ENCODE peak calls at places on chromosomes 4 and X, in eight cellular contexts. One of them, this sample, is unnamed.
A peak's percentile ranks its signal among the peaks of the same experiment; 100 is the strongest.

GRCh38 chr4:140755811-140756291 is 334 bp downstream of the TBC1D9 start:
- DNase-seq in glutamatergic neuron: peak; percentile 80
- DNase-seq in IMR-90: peak; percentile 46
- DNase-seq in heart left ventricle: peak; percentile 56
- DNase-seq in psoas muscle: peak; percentile 50
- DNase-seq in HL-60: peak; percentile 2
- DNase-seq in breast epithelium: peak; percentile 56
- DNase-seq in RWPE2: peak; percentile 51
- DNase-seq in this sample: peak; percentile 54

GRCh38 chr4:3219761-3220481 is 29.0 kb upstream of the MSANTD1 start:
- DNase-seq in glutamatergic neuron: no peak
- DNase-seq in IMR-90: no peak
- DNase-seq in heart left ventricle: no peak
- DNase-seq in psoas muscle: peak; percentile 2
- DNase-seq in HL-60: no peak
- DNase-seq in breast epithelium: no peak
- DNase-seq in RWPE2: peak; percentile 35
- DNase-seq in this sample: no peak

GRCh38 chrX:18422325-18422724 is 3.1 kb upstream of the CDKL5 start:
- DNase-seq in glutamatergic neuron: no peak
- DNase-seq in IMR-90: peak; percentile 94
- DNase-seq in heart left ventricle: no peak
- DNase-seq in psoas muscle: no peak
- DNase-seq in HL-60: no peak
- DNase-seq in breast epithelium: no peak
- DNase-seq in RWPE2: no peak
- DNase-seq in this sample: peak; percentile 83

GRCh38 chr4:6989331-6989923 is 53.7 kb upstream of the TADA2B start:
- DNase-seq in glutamatergic neuron: no peak
- DNase-seq in IMR-90: no peak
- DNase-seq in heart left ventricle: no peak
- DNase-seq in psoas muscle: no peak
- DNase-seq in HL-60: peak; percentile 69
- DNase-seq in breast epithelium: no peak
- DNase-seq in RWPE2: no peak
- DNase-seq in this sample: no peak

GRCh38 chr4:101242441-101242840 is 104.9 kb downstream of the PPP3CA start:
- DNase-seq in glutamatergic neuron: no peak
- DNase-seq in IMR-90: no peak
- DNase-seq in heart left ventricle: no peak
- DNase-seq in psoas muscle: no peak
- DNase-seq in HL-60: no peak
- DNase-seq in breast epithelium: no peak
- DNase-seq in RWPE2: no peak
- DNase-seq in this sample: no peak

GRCh38 chr4:163448541-163449203 is 24.9 kb downstream of the TKTL2 start:
- DNase-seq in glutamatergic neuron: no peak
- DNase-seq in IMR-90: peak; percentile 35
- DNase-seq in heart left ventricle: no peak
- DNase-seq in psoas muscle: no peak
- DNase-seq in HL-60: no peak
- DNase-seq in breast epithelium: no peak
- DNase-seq in RWPE2: no peak
- DNase-seq in this sample: peak; percentile 1

GRCh38 chrX:63506320-63506719 is 155.2 kb upstream of the SPIN4 start:
- DNase-seq in glutamatergic neuron: no peak
- DNase-seq in IMR-90: peak; percentile 56
- DNase-seq in heart left ventricle: no peak
- DNase-seq in psoas muscle: no peak
- DNase-seq in HL-60: no peak
- DNase-seq in breast epithelium: no peak
- DNase-seq in RWPE2: no peak
- DNase-seq in this sample: peak; percentile 47

GRCh38 chr4:37389967-37390580 is 145.5 kb downstream of the NWD2 start:
- DNase-seq in glutamatergic neuron: no peak
- DNase-seq in IMR-90: peak; percentile 41
- DNase-seq in heart left ventricle: no peak
- DNase-seq in psoas muscle: no peak
- DNase-seq in HL-60: peak; percentile 71
- DNase-seq in breast epithelium: no peak
- DNase-seq in RWPE2: no peak
- DNase-seq in this sample: peak; percentile 33

GRCh38 chr4:121070696-121071639 is 1.4 kb downstream of the NDNF start:
- DNase-seq in glutamatergic neuron: peak; percentile 75
- DNase-seq in IMR-90: no peak
- DNase-seq in heart left ventricle: peak; percentile 26
- DNase-seq in psoas muscle: peak; percentile 47
- DNase-seq in HL-60: peak; percentile 35
- DNase-seq in breast epithelium: no peak
- DNase-seq in RWPE2: no peak
- DNase-seq in this sample: peak; percentile 58

GRCh38 chr4:51831133-51831532 is 11.8 kb upstream of the DCUN1D4 start:
- DNase-seq in glutamatergic neuron: peak; percentile 75
- DNase-seq in IMR-90: peak; percentile 51
- DNase-seq in heart left ventricle: peak; percentile 35
- DNase-seq in psoas muscle: peak; percentile 69
- DNase-seq in HL-60: peak; percentile 58
- DNase-seq in breast epithelium: no peak
- DNase-seq in RWPE2: no peak
- DNase-seq in this sample: peak; percentile 48
- TF ChIP-seq CTCF in glutamatergic neuron: no peak
- TF ChIP-seq CTCF in IMR-90: peak; percentile 79
- TF ChIP-seq CTCF in heart left ventricle: peak; percentile 59
- TF ChIP-seq CTCF in psoas muscle: peak; percentile 84
- TF ChIP-seq CTCF in HL-60: peak; percentile 41
- TF ChIP-seq CTCF in breast epithelium: no peak
- TF ChIP-seq CTCF in RWPE2: peak; percentile 65
- TF ChIP-seq CTCF in this sample: peak; percentile 78

GRCh38 chr4:99052902-99053301 is 35.7 kb downstream of the ADH5 start:
- DNase-seq in glutamatergic neuron: no peak
- DNase-seq in IMR-90: peak; percentile 52
- DNase-seq in heart left ventricle: no peak
- DNase-seq in psoas muscle: no peak
- DNase-seq in HL-60: peak; percentile 4
- DNase-seq in breast epithelium: no peak
- DNase-seq in RWPE2: no peak
- DNase-seq in this sample: peak; percentile 20

GRCh38 chr4:99043346-99043745 is 45.2 kb downstream of the ADH5 start:
- DNase-seq in glutamatergic neuron: no peak
- DNase-seq in IMR-90: no peak
- DNase-seq in heart left ventricle: no peak
- DNase-seq in psoas muscle: no peak
- DNase-seq in HL-60: no peak
- DNase-seq in breast epithelium: no peak
- DNase-seq in RWPE2: no peak
- DNase-seq in this sample: no peak

GRCh38 chr4:99047710-99048109 is 40.9 kb downstream of the ADH5 start:
- DNase-seq in glutamatergic neuron: no peak
- DNase-seq in IMR-90: no peak
- DNase-seq in heart left ventricle: no peak
- DNase-seq in psoas muscle: no peak
- DNase-seq in HL-60: no peak
- DNase-seq in breast epithelium: no peak
- DNase-seq in RWPE2: no peak
- DNase-seq in this sample: no peak
- TF ChIP-seq CTCF in glutamatergic neuron: no peak
- TF ChIP-seq CTCF in IMR-90: no peak
- TF ChIP-seq CTCF in heart left ventricle: no peak
- TF ChIP-seq CTCF in psoas muscle: no peak
- TF ChIP-seq CTCF in HL-60: no peak
- TF ChIP-seq CTCF in breast epithelium: no peak
- TF ChIP-seq CTCF in RWPE2: no peak
- TF ChIP-seq CTCF in this sample: no peak

GRCh38 chr4:146335763-146336412 is 121.5 kb downstream of the REELD1 start:
- DNase-seq in glutamatergic neuron: no peak
- DNase-seq in IMR-90: no peak
- DNase-seq in heart left ventricle: no peak
- DNase-seq in psoas muscle: no peak
- DNase-seq in HL-60: no peak
- DNase-seq in breast epithelium: no peak
- DNase-seq in RWPE2: no peak
- DNase-seq in this sample: no peak

GRCh38 chr4:146334862-146335449 is 120.6 kb downstream of the REELD1 start:
- DNase-seq in glutamatergic neuron: no peak
- DNase-seq in IMR-90: no peak
- DNase-seq in heart left ventricle: no peak
- DNase-seq in psoas muscle: no peak
- DNase-seq in HL-60: no peak
- DNase-seq in breast epithelium: no peak
- DNase-seq in RWPE2: no peak
- DNase-seq in this sample: peak; percentile 25

GRCh38 chr4:146340798-146341197 is 126.5 kb downstream of the REELD1 start:
- DNase-seq in glutamatergic neuron: no peak
- DNase-seq in IMR-90: peak; percentile 54
- DNase-seq in heart left ventricle: no peak
- DNase-seq in psoas muscle: no peak
- DNase-seq in HL-60: no peak
- DNase-seq in breast epithelium: no peak
- DNase-seq in RWPE2: no peak
- DNase-seq in this sample: peak; percentile 30

GRCh38 chr4:146336413-146336807 is 122.1 kb downstream of the REELD1 start:
- DNase-seq in glutamatergic neuron: no peak
- DNase-seq in IMR-90: peak; percentile 71
- DNase-seq in heart left ventricle: no peak
- DNase-seq in psoas muscle: no peak
- DNase-seq in HL-60: no peak
- DNase-seq in breast epithelium: no peak
- DNase-seq in RWPE2: no peak
- DNase-seq in this sample: no peak

GRCh38 chr4:146338512-146338911 is 124.2 kb downstream of the REELD1 start:
- DNase-seq in glutamatergic neuron: no peak
- DNase-seq in IMR-90: peak; percentile 6
- DNase-seq in heart left ventricle: no peak
- DNase-seq in psoas muscle: no peak
- DNase-seq in HL-60: no peak
- DNase-seq in breast epithelium: no peak
- DNase-seq in RWPE2: no peak
- DNase-seq in this sample: peak; percentile 14
- TF ChIP-seq CTCF in glutamatergic neuron: no peak
- TF ChIP-seq CTCF in IMR-90: peak; percentile 22
- TF ChIP-seq CTCF in heart left ventricle: peak; percentile 18
- TF ChIP-seq CTCF in psoas muscle: no peak
- TF ChIP-seq CTCF in HL-60: no peak
- TF ChIP-seq CTCF in breast epithelium: no peak
- TF ChIP-seq CTCF in RWPE2: peak; percentile 19
- TF ChIP-seq CTCF in this sample: no peak

GRCh38 chr4:5341151-5341925 is 290.1 kb downstream of the STK32B start:
- DNase-seq in glutamatergic neuron: no peak
- DNase-seq in IMR-90: no peak
- DNase-seq in heart left ventricle: no peak
- DNase-seq in psoas muscle: no peak
- DNase-seq in HL-60: no peak
- DNase-seq in breast epithelium: no peak
- DNase-seq in RWPE2: no peak
- DNase-seq in this sample: peak; percentile 25

GRCh38 chr4:5338511-5338910 is 287.2 kb downstream of the STK32B start:
- DNase-seq in glutamatergic neuron: no peak
- DNase-seq in IMR-90: no peak
- DNase-seq in heart left ventricle: no peak
- DNase-seq in psoas muscle: no peak
- DNase-seq in HL-60: no peak
- DNase-seq in breast epithelium: no peak
- DNase-seq in RWPE2: no peak
- DNase-seq in this sample: peak; percentile 60
- TF ChIP-seq CTCF in glutamatergic neuron: no peak
- TF ChIP-seq CTCF in IMR-90: no peak
- TF ChIP-seq CTCF in heart left ventricle: no peak
- TF ChIP-seq CTCF in psoas muscle: no peak
- TF ChIP-seq CTCF in HL-60: no peak
- TF ChIP-seq CTCF in breast epithelium: no peak
- TF ChIP-seq CTCF in RWPE2: no peak
- TF ChIP-seq CTCF in this sample: no peak